ENCODE peak calls at places on chromosomes 7 and 10, in eight cellular contexts. P is heart right ventricle; Y is GM23248; D is ascending aorta; M is dorsolateral prefrontal cortex; N is tibial nerve; C is CD4-positive, alpha-beta memory T cell; Z is thyroid gland. I is an unnamed sample.

GRCh38 chr10:62467509-62467908 is 93.3 kb downstream of the ZNF365 start:
- DNase-seq in P (no peak), Y (peak), D (no peak), M (no peak), N (no peak), C (no peak), Z (no peak), I (no peak)

GRCh38 chr10:31070691-31071090 is 39.0 kb upstream of the ZNF438 start:
- DNase-seq in P (no peak), Y (no peak), D (no peak), M (no peak), N (no peak), C (no peak), Z (no peak), I (no peak)

GRCh38 chr7:85516675-85517074 is 329.8 kb upstream of the SEMA3D start:
- DNase-seq in P (no peak), Y (peak), D (no peak), M (no peak), N (no peak), C (no peak), Z (no peak), I (no peak)

GRCh38 chr10:29443745-29444523 is 155.1 kb downstream of the LYZL1 start:
- DNase-seq in P (no peak), Y (no peak), D (no peak), M (no peak), N (no peak), C (no peak), Z (no peak), I (no peak)

GRCh38 chr7:104363355-104363754 is 35.0 kb downstream of the LHFPL3 start:
- DNase-seq in P (no peak), Y (no peak), D (no peak), M (no peak), N (no peak), C (no peak), Z (no peak), I (no peak)

GRCh38 chr7:112995091-112995824 is 91.4 kb downstream of the GPR85 start:
- DNase-seq in P (peak), Y (peak), D (peak), M (no peak), N (no peak), C (no peak), Z (no peak), I (no peak)

GRCh38 chr7:96546426-96546825 is 163.2 kb downstream of the SEM1 start:
- DNase-seq in P (no peak), Y (no peak), D (no peak), M (no peak), N (no peak), C (no peak), Z (no peak), I (no peak)

GRCh38 chr10:96097865-96098264 is 32.2 kb upstream of the ZNF518A start:
- DNase-seq in P (no peak), Y (no peak), D (no peak), M (no peak), N (no peak), C (peak), Z (no peak), I (no peak)

GRCh38 chr7:100895956-100896742 is 461 bp upstream of the ACHE start:
- DNase-seq in P (peak), Y (no peak), D (no peak), M (peak), N (no peak), C (peak), Z (peak), I (no peak)

GRCh38 chr10:103676851-103677417 is 178.4 kb downstream of the SH3PXD2A start:
- DNase-seq in P (no peak), Y (peak), D (peak), M (no peak), N (no peak), C (no peak), Z (no peak), I (no peak)

GRCh38 chr10:86162036-86162435 is 204.6 kb downstream of the GRID1 start:
- DNase-seq in P (no peak), Y (no peak), D (peak), M (peak), N (no peak), C (no peak), Z (no peak), I (no peak)

GRCh38 chr7:111852081-111852480 is 289.8 kb upstream of the IMMP2L start:
- DNase-seq in P (no peak), Y (no peak), D (no peak), M (no peak), N (no peak), C (no peak), Z (no peak), I (no peak)
- H3K27ac ChIP-seq in P (no peak), Y (no peak), D (no peak), M (no peak), N (no peak), C (no peak), Z (no peak), I (no peak)

GRCh38 chr7:120856198-120856597 is 1.7 kb downstream of the TSPAN12 start:
- DNase-seq in P (no peak), Y (no peak), D (no peak), M (no peak), N (no peak), C (no peak), Z (no peak), I (no peak)

GRCh38 chr7:120858299-120858636 is 324 bp upstream of the TSPAN12 start:
- DNase-seq in P (no peak), Y (no peak), D (no peak), M (no peak), N (no peak), C (no peak), Z (no peak), I (no peak)

GRCh38 chr7:120860151-120860550 is 2.2 kb upstream of the TSPAN12 start:
- DNase-seq in P (no peak), Y (no peak), D (no peak), M (no peak), N (no peak), C (no peak), Z (no peak), I (no peak)

GRCh38 chr7:120857558-120858298 is at the start of gene TSPAN12:
- DNase-seq in P (peak), Y (peak), D (peak), M (peak), N (peak), C (peak), Z (peak), I (peak)

DNA sequence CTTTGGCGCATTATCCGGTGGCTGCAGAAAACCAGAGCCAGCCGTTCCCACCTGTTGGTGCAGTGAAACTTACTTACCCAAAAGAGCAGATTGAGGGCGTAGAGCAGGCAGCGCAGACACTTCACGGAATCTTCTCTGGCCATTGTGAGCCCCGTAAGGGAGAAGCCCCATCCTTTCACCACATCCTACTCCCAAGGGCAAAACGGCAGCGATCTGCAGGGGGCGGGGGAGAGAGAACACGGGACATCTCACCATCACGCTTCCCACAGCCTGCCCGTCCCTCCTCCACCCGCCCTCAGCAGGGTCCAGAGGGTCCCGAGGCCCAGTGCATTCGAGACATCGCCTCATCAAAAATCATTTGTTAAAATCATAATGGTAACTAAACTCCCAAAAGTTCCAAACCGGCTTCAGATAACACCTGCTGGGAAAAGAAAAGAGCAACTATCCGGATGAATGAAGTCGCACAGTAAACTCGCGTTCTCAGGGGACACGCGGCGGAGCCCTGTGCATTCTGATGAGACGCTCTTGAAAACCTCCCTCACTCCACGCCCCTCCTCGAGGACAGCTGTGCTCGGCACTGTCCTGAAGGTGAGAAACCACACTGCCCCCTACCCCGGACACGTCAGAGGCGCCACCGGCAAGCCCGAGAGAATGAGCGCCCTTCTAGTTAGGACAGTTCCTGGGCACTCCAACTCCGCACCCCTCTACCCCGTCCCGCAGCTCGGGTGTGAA is 1.2 kb downstream of the TSPAN12 start:
- DNase-seq in P (peak), Y (peak), D (peak), M (no peak), N (no peak), C (no peak), Z (peak), I (peak)
- H3K27ac ChIP-seq in P (peak), Y (no peak), D (peak), M (peak), N (peak), C (no peak), Z (peak), I (no peak)

DNA sequence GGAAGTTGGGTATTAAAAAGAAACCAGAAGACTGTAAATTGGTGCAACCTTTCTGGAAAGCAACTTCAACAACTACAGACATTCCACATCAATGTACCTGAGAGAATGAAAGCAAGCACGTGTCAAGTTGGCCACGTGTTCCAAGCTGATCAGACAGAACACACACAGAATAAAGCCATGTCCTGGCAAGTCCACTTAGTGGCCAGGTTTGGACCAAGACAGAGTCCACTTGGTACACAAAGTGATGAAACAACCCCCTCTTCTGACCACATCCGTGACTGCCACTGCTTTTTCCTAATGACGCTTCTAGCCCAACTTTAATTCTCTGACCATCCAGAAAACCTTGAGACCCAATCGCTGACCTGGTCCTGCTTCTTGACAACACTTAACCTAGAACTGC is 109.4 kb downstream of the ABLIM1 start:
- DNase-seq in P (no peak), Y (peak), D (peak), M (no peak), N (peak), C (no peak), Z (peak), I (no peak)
- H3K27ac ChIP-seq in P (peak), Y (no peak), D (no peak), M (no peak), N (no peak), C (no peak), Z (peak), I (no peak)

GRCh38 chr10:119542357-119542989 is at the start of gene RGS10:
- DNase-seq in P (peak), Y (peak), D (peak), M (peak), N (peak), C (peak), Z (peak), I (peak)
- H3K27ac ChIP-seq in P (peak), Y (peak), D (peak), M (peak), N (peak), C (peak), Z (peak), I (peak)

GRCh38 chr10:100043796-100044195 is 34.0 kb upstream of the DNMBP start:
- DNase-seq in P (peak), Y (peak), D (peak), M (no peak), N (peak), C (no peak), Z (peak), I (no peak)
- H3K27ac ChIP-seq in P (peak), Y (peak), D (no peak), M (no peak), N (no peak), C (no peak), Z (peak), I (no peak)